ENCODE peak calls at places on chromosomes 5 and 9, in seven cellular contexts. I is HCT116, Y is SK-N-SH, O is A549, K is K562, R is GM23338, C is GM12878. V is an unnamed sample.
A peak's percentile ranks its signal among the peaks of the same experiment; 100 is the strongest.

GRCh38 chr9:15113288-15113687 is 193.7 kb downstream of the TTC39B start:
- DNase-seq in K (no peak), R (no peak), I (no peak), O (no peak), Y (no peak), C (no peak), V (no peak)

GRCh38 chr5:60541980-60542379 is 158.0 kb downstream of the DEPDC1B start:
- DNase-seq in I (no peak), K (no peak), C (peak; percentile 41), O (no peak), Y (no peak), R (no peak), V (peak; percentile 15)

GRCh38 chr5:88230546-88231066 is 38.0 kb downstream of the TMEM161B start:
- DNase-seq in I (no peak), Y (no peak), K (no peak), R (peak; percentile 48), C (no peak), O (no peak), V (no peak)

GRCh38 chr9:113656771-113657670 is 193.5 kb downstream of the RGS3 start:
- DNase-seq in Y (no peak), R (peak; percentile 21), C (no peak), O (no peak), I (no peak), K (no peak), V (no peak)

GRCh38 chr5:36041537-36041845 is 25.2 kb downstream of the UGT3A2 start:
- DNase-seq in I (no peak), R (peak; percentile 68), K (no peak), C (no peak), Y (no peak), O (no peak), V (no peak)

GRCh38 chr5:142821733-142822487 is 51.7 kb downstream of the ARHGAP26 start:
- DNase-seq in O (peak; percentile 80), C (no peak), R (no peak), K (peak; percentile 12), Y (no peak), I (peak; percentile 86), V (peak; percentile 84)

GRCh38 chr5:126846344-126846743 is 69.4 kb downstream of the LMNB1 start:
- DNase-seq in R (peak; percentile 56), C (no peak), Y (peak; percentile 41), K (no peak), O (no peak), I (no peak), V (no peak)

GRCh38 chr9:14902561-14902960 is 7.7 kb downstream of the FREM1 start:
- DNase-seq in O (no peak), C (no peak), R (no peak), Y (no peak), K (no peak), I (no peak), V (no peak)

GRCh38 chr5:122493776-122494518 is 181.9 kb downstream of the SNCAIP start:
- DNase-seq in R (no peak), C (no peak), I (no peak), K (no peak), Y (peak; percentile 11), O (no peak), V (no peak)

GRCh38 chr5:55821731-55822512 is 29.2 kb upstream of the IL31RA start:
- DNase-seq in Y (peak; percentile 82), K (peak; percentile 8), O (peak; percentile 11), R (peak; percentile 62), I (no peak), C (no peak), V (no peak)

GRCh38 chr5:141039517-141039916 is 11.7 kb upstream of the PCDHB1 start:
- DNase-seq in Y (peak; percentile 38), O (peak; percentile 35), K (no peak), I (no peak), C (no peak), R (peak; percentile 13), V (no peak)

GRCh38 chr5:143140492-143141231 is 262.8 kb downstream of the NR3C1 start:
- DNase-seq in I (no peak), Y (no peak), C (no peak), O (no peak), K (no peak), R (no peak), V (no peak)

GRCh38 chr5:126656397-126657007 is 55.8 kb downstream of the PHAX start:
- DNase-seq in Y (peak; percentile 57), I (peak; percentile 31), K (peak; percentile 37), C (no peak), R (peak; percentile 83), O (peak; percentile 59), V (no peak)

DNA sequence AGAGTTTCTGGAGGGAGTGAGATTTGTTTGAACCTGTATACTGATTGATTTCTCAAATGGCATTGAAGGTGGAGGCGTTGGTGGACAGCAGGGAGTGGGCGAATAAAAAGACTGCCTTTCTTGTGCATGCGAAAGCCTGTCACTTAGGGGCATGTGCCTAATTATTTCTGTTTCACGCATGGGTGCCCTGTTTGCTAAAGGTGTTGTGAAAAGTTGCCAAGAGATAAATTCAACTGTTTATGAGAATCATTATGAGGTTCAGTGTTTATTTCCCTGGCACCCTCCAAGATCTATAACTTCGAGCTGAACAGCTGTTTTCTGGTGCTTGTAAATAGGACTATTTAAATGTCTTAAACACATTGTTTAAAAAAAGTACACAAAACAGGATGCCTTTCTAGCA is 67.4 kb upstream of the DMRTA1 start:
- DNase-seq in Y (no peak), C (no peak), R (no peak), O (no peak), K (no peak), I (no peak), V (no peak)
- TF ChIP-seq REST in Y (no peak), C (no peak), R (no peak), O (no peak), K (no peak), I (no peak), V (no peak)

GRCh38 chr5:124634228-124634819 is 112.1 kb downstream of the ZNF608 start:
- DNase-seq in O (no peak), K (no peak), I (peak; percentile 44), C (no peak), R (no peak), Y (no peak), V (no peak)
- H3K4me3 ChIP-seq in O (no peak overlapping the region), K (no peak overlapping the region), I (no peak overlapping the region), C (no peak overlapping the region), R (no peak overlapping the region), Y (no peak overlapping the region), V (no peak overlapping the region)

GRCh38 chr5:96243203-96243602 is 189.8 kb downstream of the PCSK1 start:
- DNase-seq in K (no peak), R (no peak), O (no peak), Y (no peak), C (no peak), I (no peak), V (no peak)
- TF ChIP-seq CTCF in K (no peak), R (no peak), O (no peak), Y (no peak), C (no peak), I (no peak), V (no peak)

GRCh38 chr9:111094433-111095421 is 56.5 kb upstream of the LPAR1 start:
- DNase-seq in O (peak; percentile 47), R (no peak), C (peak; percentile 9), Y (no peak), K (no peak), I (no peak), V (no peak)
- TF ChIP-seq REST in O (no peak), R (no peak), C (no peak), Y (no peak), K (no peak), I (no peak), V (no peak)

GRCh38 chr5:180785151-180785781 is 17.3 kb downstream of the MGAT1 start:
- DNase-seq in R (no peak), I (no peak), Y (no peak), K (no peak), C (no peak), O (no peak), V (no peak)

GRCh38 chr5:180785794-180786221 is 16.8 kb downstream of the MGAT1 start:
- DNase-seq in R (peak; percentile 91), Y (no peak), K (no peak), O (no peak), C (no peak), I (no peak), V (no peak)

GRCh38 chr5:180787025-180787424 is 15.6 kb downstream of the MGAT1 start:
- DNase-seq in O (no peak), I (no peak), Y (no peak), R (no peak), K (no peak), C (no peak), V (no peak)

GRCh38 chr5:180787711-180788431 is 14.7 kb downstream of the MGAT1 start:
- DNase-seq in I (no peak), O (no peak), Y (no peak), K (no peak), R (no peak), C (no peak), V (no peak)

DNA sequence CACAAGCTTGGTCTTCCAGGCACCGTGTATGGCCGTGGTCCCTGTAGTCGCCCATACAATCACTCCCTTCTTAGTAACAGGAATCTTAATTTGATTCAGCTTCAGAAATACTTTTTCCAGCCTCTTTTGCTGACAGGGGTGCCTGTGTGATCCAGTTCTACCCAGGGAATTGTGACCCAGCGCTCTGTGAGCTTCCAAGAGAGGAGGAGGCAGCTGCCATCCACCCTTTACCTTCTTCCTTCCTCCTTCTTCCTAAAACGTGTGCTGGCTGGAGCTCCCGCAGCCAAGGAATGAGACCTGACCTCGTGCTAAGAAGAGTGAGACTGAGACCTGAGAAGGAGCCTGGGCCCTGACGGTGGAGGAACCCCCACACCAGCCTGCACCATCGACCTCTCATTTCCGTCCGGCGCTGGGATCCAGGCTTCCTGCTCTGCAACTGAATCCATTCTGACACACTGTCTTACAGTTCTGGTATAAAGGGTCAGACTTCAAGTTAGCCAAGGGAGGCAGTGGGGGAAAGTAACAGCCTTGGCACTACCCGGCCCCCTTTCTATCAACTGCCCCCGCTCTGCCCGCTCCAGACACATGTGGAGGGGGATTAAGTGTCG is 16.1 kb downstream of the MGAT1 start:
- DNase-seq in C (no peak), O (no peak), I (no peak), R (no peak), Y (no peak), K (no peak), V (no peak)
- H3K4me3 ChIP-seq in C (no peak overlapping the region), O (no peak overlapping the region), I (no peak overlapping the region), R (peak overlapping the region; percentile 24), Y (no peak overlapping the region), K (no peak overlapping the region), V (no peak overlapping the region)

V was measured in HL-60.